ENCODE peak calls at places on chromosomes 11 and 22, in ten cellular contexts. J is GM12865; M is activated naive CD4-positive, alpha-beta T cell treated with Interleukin-2 at 50 U/mL for 16 hours; I is T follicular helper cell; C is G401; O is cardiac muscle cell; F is activated CD4-positive, alpha-beta T cell treated with anti-CD3 and anti-CD28 coated beads for 36 hours; X is stomach; S is EL; R is right atrium auricular region. A is an unnamed sample.

GRCh38 chr11:16777576-16777975 is 39.1 kb downstream of the C11orf58 start:
- DNase-seq in J (no peak), M (no peak), I (no peak), C (no peak), O (no peak), F (no peak), X (peak), S (no peak), R (no peak), A (no peak)

GRCh38 chr22:43670545-43670944 is 141.6 kb downstream of the EFCAB6 start:
- DNase-seq in J (no peak), M (no peak), I (no peak), C (no peak), O (no peak), F (no peak), X (no peak), S (no peak), R (no peak), A (no peak)

GRCh38 chr11:13145461-13145860 is 132.1 kb upstream of the BMAL1 start:
- DNase-seq in J (no peak), M (no peak), I (no peak), C (no peak), O (no peak), F (no peak), X (no peak), S (no peak), R (no peak), A (no peak)

GRCh38 chr11:108035690-108036089 is 27.0 kb downstream of the CUL5 start:
- DNase-seq in J (no peak), M (no peak), I (no peak), C (peak), O (no peak), F (no peak), X (no peak), S (no peak), R (no peak), A (no peak)

GRCh38 chr11:2271327-2272240 is 1.2 kb upstream of the ASCL2 start:
- DNase-seq in J (no peak), M (no peak), I (no peak), C (no peak), O (no peak), F (no peak), X (peak), S (no peak), R (no peak), A (no peak)

GRCh38 chr11:61700221-61700620 is 20.0 kb downstream of the DAGLA start:
- DNase-seq in J (no peak), M (no peak), I (no peak), C (no peak), O (peak), F (no peak), X (peak), S (peak), R (no peak), A (no peak)

GRCh38 chr11:115716080-115716479 is 211.9 kb upstream of the CADM1 start:
- DNase-seq in J (no peak), M (no peak), I (no peak), C (no peak), O (no peak), F (no peak), X (no peak), S (no peak), R (no peak), A (no peak)

GRCh38 chr11:7677801-7678201 is 4.5 kb upstream of the CYB5R2 start:
- DNase-seq in J (no peak), M (no peak), I (no peak), C (no peak), O (peak), F (no peak), X (no peak), S (peak), R (no peak), A (no peak)

GRCh38 chr11:11545285-11546275 is 76.2 kb downstream of the GALNT18 start:
- DNase-seq in J (no peak), M (no peak), I (no peak), C (no peak), O (no peak), F (no peak), X (no peak), S (no peak), R (no peak), A (no peak)

GRCh38 chr11:17986007-17986710 is 26.7 kb downstream of the SERGEF start:
- DNase-seq in J (no peak), M (no peak), I (no peak), C (peak), O (peak), F (no peak), X (no peak), S (peak), R (no peak), A (no peak)

GRCh38 chr11:1701041-1701807 is 4.2 kb downstream of the KRTAP5-6 start:
- DNase-seq in J (no peak), M (no peak), I (no peak), C (no peak), O (no peak), F (peak), X (no peak), S (no peak), R (no peak), A (peak)

GRCh38 chr11:20388096-20389055 is 860 bp downstream of the PRMT3 start:
- DNase-seq in J (peak), M (peak), I (no peak), C (peak), O (peak), F (no peak), X (no peak), S (no peak), R (no peak), A (no peak)

GRCh38 chr11:126307706-126308105 is 3.8 kb downstream of the DCPS start:
- DNase-seq in J (peak), M (no peak), I (no peak), C (peak), O (peak), F (peak), X (no peak), S (peak), R (no peak), A (no peak)

GRCh38 chr22:36913431-36914382 is at the start of gene CSF2RB:
- DNase-seq in J (peak), M (no peak), I (no peak), C (peak), O (peak), F (no peak), X (peak), S (no peak), R (peak), A (no peak)

GRCh38 chr11:84465040-84465439 is 1162.1 kb downstream of the DLG2 start:
- DNase-seq in J (no peak), M (no peak), I (no peak), C (peak), O (no peak), F (no peak), X (no peak), S (no peak), R (no peak), A (no peak)

GRCh38 chr11:133953999-133954398 is 2.8 kb downstream of the IGSF9B start:
- DNase-seq in J (no peak), M (no peak), I (no peak), C (no peak), O (no peak), F (no peak), X (no peak), S (no peak), R (no peak), A (no peak)

GRCh38 chr11:76806131-76806530 is 23.0 kb downstream of the TSKU start:
- DNase-seq in J (no peak), M (no peak), I (no peak), C (no peak), O (no peak), F (no peak), X (no peak), S (no peak), R (peak), A (no peak)

GRCh38 chr11:2805388-2806057 is 80.1 kb downstream of the CDKN1C start:
- DNase-seq in J (no peak), M (no peak), I (no peak), C (no peak), O (no peak), F (peak), X (peak), S (no peak), R (no peak), A (peak)

GRCh38 chr11:19756675-19757475 is 44.2 kb downstream of the NAV2 start:
- DNase-seq in J (no peak), M (no peak), I (no peak), C (peak), O (peak), F (no peak), X (no peak), S (peak), R (no peak), A (no peak)

GRCh38 chr11:121946514-121946913 is 169.5 kb downstream of the BLID start:
- DNase-seq in J (no peak), M (no peak), I (no peak), C (no peak), O (no peak), F (no peak), X (no peak), S (no peak), R (no peak), A (no peak)

GRCh38 chr11:65189191-65189590 is 7.5 kb downstream of the CAPN1 start:
- DNase-seq in J (no peak), M (no peak), I (no peak), C (no peak), O (no peak), F (no peak), X (no peak), S (no peak), R (no peak), A (no peak)

GRCh38 chr22:33470456-33470855 is 412.3 kb upstream of the SYN3 start:
- DNase-seq in J (peak), M (no peak), I (no peak), C (no peak), O (no peak), F (no peak), X (no peak), S (no peak), R (no peak), A (no peak)

GRCh38 chr11:70866834-70867233 is 385.5 kb downstream of the SHANK2 start:
- DNase-seq in J (no peak), M (no peak), I (no peak), C (no peak), O (no peak), F (no peak), X (no peak), S (no peak), R (no peak), A (no peak)

GRCh38 chr11:2804701-2805387 is 80.7 kb downstream of the CDKN1C start:
- DNase-seq in J (no peak), M (no peak), I (no peak), C (no peak), O (no peak), F (peak), X (peak), S (no peak), R (peak), A (peak)

GRCh38 chr11:112279901-112280267 is 19.2 kb upstream of the PLET1 start:
- DNase-seq in J (peak), M (peak), I (peak), C (peak), O (peak), F (peak), X (peak), S (peak), R (no peak), A (peak)

GRCh38 chr11:44171518-44171917 is 76.0 kb downstream of the EXT2 start:
- DNase-seq in J (no peak), M (no peak), I (no peak), C (no peak), O (no peak), F (no peak), X (no peak), S (no peak), R (no peak), A (no peak)

GRCh38 chr11:44243633-44244343 is 66.2 kb downstream of the ALX4 start:
- DNase-seq in J (no peak), M (no peak), I (no peak), C (peak), O (peak), F (no peak), X (no peak), S (peak), R (no peak), A (no peak)

GRCh38 chr22:22728382-22728781 is 84.0 kb downstream of the GGTLC2 start:
- DNase-seq in J (no peak), M (no peak), I (no peak), C (no peak), O (peak), F (no peak), X (no peak), S (no peak), R (no peak), A (no peak)

GRCh38 chr11:66844496-66845142 is 1.4 kb downstream of the RCE1 start:
- DNase-seq in J (no peak), M (no peak), I (no peak), C (no peak), O (no peak), F (no peak), X (peak), S (no peak), R (no peak), A (no peak)

GRCh38 chr11:45424781-45425180 is 138.6 kb upstream of the SYT13 start:
- DNase-seq in J (no peak), M (no peak), I (no peak), C (no peak), O (no peak), F (no peak), X (no peak), S (no peak), R (no peak), A (no peak)

GRCh38 chr11:72721689-72722049 is 30.5 kb downstream of the ARAP1 start:
- DNase-seq in J (peak), M (peak), I (peak), C (no peak), O (peak), F (peak), X (peak), S (peak), R (no peak), A (peak)

GRCh38 chr11:57321996-57322880 is 2.5 kb downstream of the TNKS1BP1 start:
- DNase-seq in J (no peak), M (peak), I (no peak), C (peak), O (peak), F (peak), X (peak), S (peak), R (peak), A (peak)

GRCh38 chr11:118915941-118916841 is 9.5 kb downstream of the BCL9L start:
- DNase-seq in J (no peak), M (no peak), I (no peak), C (peak), O (no peak), F (no peak), X (no peak), S (no peak), R (no peak), A (no peak)

GRCh38 chr22:47631571-47632102 is 869.2 kb downstream of the TBC1D22A start:
- DNase-seq in J (no peak), M (no peak), I (no peak), C (no peak), O (no peak), F (no peak), X (peak), S (no peak), R (no peak), A (no peak)

GRCh38 chr22:36325163-36326031 is 62.4 kb downstream of the MYH9 start:
- DNase-seq in J (no peak), M (no peak), I (no peak), C (no peak), O (peak), F (no peak), X (peak), S (peak), R (peak), A (no peak)

GRCh38 chr22:19178065-19178658 is 374 bp downstream of the SLC25A1 start:
- DNase-seq in J (no peak), M (peak), I (peak), C (peak), O (no peak), F (peak), X (peak), S (no peak), R (no peak), A (peak)